ENCODE peak calls at places on chromosomes 7 and 10, in nine cellular contexts. X is Kasumi-1; K is stimulated activated CD4-positive, alpha-beta T cell treated with anti-CD3 and anti-CD28 coated beads, Interleukin-1b, Interleukin-23, amount 100 ng/mL, for 4 hours; Y is PC-3; U is A549; I is GF-D8; A is OCI-M1; B is EL; Z is CD4-positive, CD25-positive, alpha-beta regulatory T cell. T is an unnamed sample.

GRCh38 chr7:35485436-35485835 is 209.5 kb downstream of the HERPUD2 start:
- DNase-seq in K (no peak), A (no peak), X (no peak), Y (no peak), U (no peak), I (no peak), Z (no peak), B (no peak), T (no peak)

GRCh38 chr10:80520661-80521488 is 16.8 kb upstream of the SH2D4B start:
- DNase-seq in X (no peak), I (no peak), B (no peak), Z (no peak), U (no peak), K (no peak), A (no peak), Y (no peak), T (no peak)

GRCh38 chr10:48802611-48803046 is 118.0 kb downstream of the WDFY4 start:
- DNase-seq in Z (no peak), U (no peak), K (no peak), I (no peak), Y (no peak), X (no peak), B (no peak), A (no peak), T (no peak)

GRCh38 chr10:61067683-61068336 is 123.8 kb upstream of the RHOBTB1 start:
- DNase-seq in U (no peak), Z (no peak), X (no peak), B (no peak), A (no peak), K (no peak), Y (no peak), I (no peak), T (no peak)

GRCh38 chr7:2971914-2972530 is 71.6 kb downstream of the CARD11 start:
- DNase-seq in I (peak), Y (no peak), A (peak), U (no peak), K (no peak), X (peak), B (no peak), Z (no peak), T (peak)

GRCh38 chr10:80464557-80465466 is 10.7 kb downstream of the TSPAN14 start:
- DNase-seq in X (no peak), B (no peak), Z (no peak), K (no peak), A (peak), I (no peak), Y (no peak), U (no peak), T (no peak)

GRCh38 chr10:70582793-70583700 is 19.5 kb downstream of the PRF1 start:
- DNase-seq in A (no peak), Z (no peak), B (no peak), X (no peak), Y (no peak), K (no peak), I (no peak), U (no peak), T (no peak)

GRCh38 chr7:35380739-35381224 is 126.9 kb upstream of the TBX20 start:
- DNase-seq in X (peak), A (peak), B (no peak), I (peak), Z (no peak), U (no peak), Y (no peak), K (no peak), T (peak)

GRCh38 chr7:111030358-111030735 is 60.6 kb upstream of the LRRN3 start:
- DNase-seq in X (no peak), A (no peak), Z (no peak), U (no peak), K (no peak), Y (no peak), B (no peak), I (no peak), T (no peak)

GRCh38 chr7:44767134-44767911 is 18.7 kb downstream of the ZMIZ2 start:
- DNase-seq in X (no peak), Z (no peak), I (no peak), K (no peak), Y (no peak), B (no peak), U (no peak), A (no peak), T (no peak)

GRCh38 chr7:152177696-152178404 is 152.4 kb downstream of the GALNT11 start:
- DNase-seq in I (no peak), A (no peak), Z (no peak), X (no peak), K (no peak), Y (no peak), U (no peak), B (no peak), T (no peak)

GRCh38 chr7:30458311-30458710 is 20.3 kb downstream of the NOD1 start:
- DNase-seq in X (no peak), Z (no peak), B (no peak), A (no peak), I (no peak), K (no peak), U (no peak), Y (no peak), T (no peak)

GRCh38 chr10:104642311-104643022 is 1.4 kb downstream of the SORCS3 start:
- DNase-seq in Y (no peak), X (no peak), A (no peak), B (peak), K (no peak), Z (no peak), I (no peak), U (peak), T (no peak)

GRCh38 chr7:32036557-32036956 is 33.6 kb downstream of the PDE1C start:
- DNase-seq in X (peak), U (no peak), K (no peak), B (peak), Z (no peak), Y (peak), A (peak), I (no peak), T (peak)

GRCh38 chr7:151838861-151839381 is 38.0 kb downstream of the PRKAG2 start:
- DNase-seq in K (peak), B (no peak), A (peak), Y (no peak), X (peak), I (peak), U (no peak), Z (peak), T (peak)

GRCh38 chr10:86122646-86123045 is 243.9 kb downstream of the GRID1 start:
- DNase-seq in K (no peak), B (no peak), Z (no peak), A (no peak), X (no peak), I (no peak), U (no peak), Y (no peak), T (no peak)

GRCh38 chr7:88075216-88075615 is 141.2 kb downstream of the ADAM22 start:
- DNase-seq in Y (no peak), I (no peak), Z (no peak), A (peak), U (no peak), X (no peak), B (no peak), K (no peak), T (no peak)

GRCh38 chr7:48090095-48090805 is 1.2 kb downstream of the UPP1 start:
- DNase-seq in K (no peak), U (no peak), I (no peak), Y (peak), B (no peak), A (no peak), Z (no peak), X (no peak), T (no peak)

GRCh38 chr10:76296885-76297775 is 865.7 kb downstream of the LRMDA start:
- DNase-seq in A (no peak), Y (no peak), X (no peak), I (no peak), K (no peak), Z (no peak), U (no peak), B (no peak), T (no peak)

GRCh38 chr7:7862393-7862792 is 106.2 kb upstream of the GLCCI1 start:
- DNase-seq in U (no peak), K (no peak), Z (no peak), X (no peak), A (no peak), B (no peak), I (no peak), Y (peak), T (peak)

GRCh38 chr10:5543628-5544027 is 18.9 kb downstream of the CALML3 start:
- DNase-seq in U (no peak), X (no peak), A (peak), K (no peak), Y (no peak), I (no peak), Z (no peak), B (peak), T (no peak)

GRCh38 chr7:43491123-43491522 is 91.8 kb upstream of the STK17A start:
- DNase-seq in U (no peak), Z (no peak), K (no peak), I (no peak), X (no peak), Y (no peak), A (no peak), B (no peak), T (no peak)

GRCh38 chr7:113835367-113835766 is 83.4 kb downstream of the PPP1R3A start:
- DNase-seq in K (no peak), A (no peak), Y (no peak), X (no peak), B (no peak), Z (no peak), I (no peak), U (no peak), T (no peak)

GRCh38 chr7:74454059-74454947 is 597 bp downstream of the GTF2IRD1 start:
- DNase-seq in Y (no peak), U (no peak), X (no peak), K (peak), B (no peak), Z (no peak), A (no peak), I (no peak), T (no peak)

GRCh38 chr10:8768854-8769253 is 714.4 kb downstream of the GATA3 start:
- DNase-seq in Y (no peak), A (no peak), U (no peak), Z (no peak), K (no peak), X (no peak), B (no peak), I (no peak), T (no peak)

GRCh38 chr7:128962837-128963236 is 25.1 kb downstream of the IRF5 start:
- DNase-seq in I (no peak), Z (no peak), Y (no peak), A (no peak), K (no peak), X (no peak), U (no peak), B (no peak), T (no peak)